ENCODE peak calls at places on chromosome 10, in six cellular contexts. N is astrocyte of the cerebellum, S is Calu3, V is T1000, C is endothelial cell, X is psoas muscle. Z is an unnamed sample.

GRCh38 chr10:124564881-124565280 is 103.3 kb downstream of the LHPP start:
- DNase-seq in N (no peak), S (no peak), V (no peak), C (no peak), X (no peak), Z (no peak)

GRCh38 chr10:69647819-69648218 is 17.8 kb downstream of the FAM241B start:
- DNase-seq in N (no peak), S (no peak), V (no peak), C (no peak), X (peak; percentile 12), Z (no peak)

GRCh38 chr10:1056326-1057105 is at the start of gene WDR37:
- DNase-seq in N (peak; percentile 76), S (peak; percentile 87), V (peak; percentile 54), C (peak; percentile 75), X (peak; percentile 95), Z (peak; percentile 68)

GRCh38 chr10:50892467-50892866 is 7.0 kb upstream of the A1CF start:
- DNase-seq in N (no peak), S (no peak), V (no peak), C (no peak), X (no peak), Z (no peak)

GRCh38 chr10:87872828-87873227 is 9.4 kb downstream of the PTEN start:
- DNase-seq in N (no peak), S (no peak), V (no peak), C (no peak), X (no peak), Z (no peak)

GRCh38 chr10:130190737-130191115 is 54.5 kb downstream of the GLRX3 start:
- DNase-seq in N (no peak), S (no peak), V (no peak), C (no peak), X (no peak), Z (no peak)

GRCh38 chr10:93576888-93577287 is 10.4 kb downstream of the FFAR4 start:
- DNase-seq in N (no peak), S (no peak), V (no peak), C (no peak), X (no peak), Z (no peak)

GRCh38 chr10:24440817-24441790 is 232.2 kb downstream of the KIAA1217 start:
- DNase-seq in N (no peak), S (no peak), V (peak; percentile 37), C (no peak), X (no peak), Z (no peak)

GRCh38 chr10:75207868-75208167 is 2.8 kb upstream of the VDAC2 start:
- DNase-seq in N (no peak), S (no peak), V (no peak), C (no peak), X (no peak), Z (no peak)

GRCh38 chr10:110279062-110279986 is 25.4 kb downstream of the SMNDC1 start:
- DNase-seq in N (peak; percentile 55), S (peak; percentile 39), V (no peak), C (peak; percentile 47), X (no peak), Z (peak; percentile 28)

Z was measured in NT2/D1.